ENCODE peak calls at places on chromosomes 3 and 15, in nine cellular contexts. One of them, this sample, is unnamed. For H3K4me1, the result is how much of the 10 kb centered on the place peaks cover.

GRCh38 chr15:67501836-67502461 is 19.0 kb upstream of the C15orf61 start:
- DNase-seq in PC-3: no peak
- DNase-seq in stomach: no peak
- DNase-seq in spleen: no peak
- DNase-seq in prostate gland: no peak
- DNase-seq in body of pancreas: no peak
- DNase-seq in IMR-90: no peak
- DNase-seq in suprapubic skin: no peak
- DNase-seq in ovary: no peak
- DNase-seq in this sample: no peak

GRCh38 chr15:79549196-79549595 is 117.1 kb downstream of the MINAR1 start:
- DNase-seq in PC-3: no peak
- DNase-seq in stomach: no peak
- DNase-seq in spleen: no peak
- DNase-seq in prostate gland: no peak
- DNase-seq in body of pancreas: no peak
- DNase-seq in IMR-90: no peak
- DNase-seq in suprapubic skin: no peak
- DNase-seq in ovary: no peak
- DNase-seq in this sample: no peak

GRCh38 chr3:48157950-48158376 is 30.3 kb downstream of the CDC25A start:
- DNase-seq in PC-3: peak
- DNase-seq in stomach: peak
- DNase-seq in spleen: peak
- DNase-seq in prostate gland: peak
- DNase-seq in body of pancreas: peak
- DNase-seq in IMR-90: peak
- DNase-seq in suprapubic skin: no peak
- DNase-seq in ovary: peak
- DNase-seq in this sample: peak

GRCh38 chr3:126349611-126350501 is 7.4 kb downstream of the KLF15 start:
- DNase-seq in PC-3: no peak
- DNase-seq in stomach: peak
- DNase-seq in spleen: peak
- DNase-seq in prostate gland: no peak
- DNase-seq in body of pancreas: peak
- DNase-seq in IMR-90: no peak
- DNase-seq in suprapubic skin: peak
- DNase-seq in ovary: no peak
- DNase-seq in this sample: no peak

GRCh38 chr15:58398053-58398452 is 33.7 kb upstream of the LIPC start:
- DNase-seq in PC-3: no peak
- DNase-seq in stomach: no peak
- DNase-seq in spleen: no peak
- DNase-seq in prostate gland: no peak
- DNase-seq in body of pancreas: no peak
- DNase-seq in IMR-90: no peak
- DNase-seq in suprapubic skin: no peak
- DNase-seq in ovary: no peak
- DNase-seq in this sample: no peak

GRCh38 chr15:52112203-52112750 is 298 bp downstream of the BCL2L10 start:
- DNase-seq in PC-3: no peak
- DNase-seq in stomach: peak
- DNase-seq in spleen: peak
- DNase-seq in prostate gland: peak
- DNase-seq in body of pancreas: no peak
- DNase-seq in IMR-90: no peak
- DNase-seq in suprapubic skin: no peak
- DNase-seq in ovary: peak
- DNase-seq in this sample: no peak

GRCh38 chr15:40308844-40309189 is 1.1 kb upstream of the PLCB2 start:
- DNase-seq in PC-3: no peak
- DNase-seq in stomach: no peak
- DNase-seq in spleen: peak
- DNase-seq in prostate gland: no peak
- DNase-seq in body of pancreas: peak
- DNase-seq in IMR-90: no peak
- DNase-seq in suprapubic skin: no peak
- DNase-seq in ovary: no peak
- DNase-seq in this sample: no peak

GRCh38 chr3:171459130-171459941 is 869 bp downstream of the TNIK start:
- DNase-seq in PC-3: peak
- DNase-seq in stomach: peak
- DNase-seq in spleen: peak
- DNase-seq in prostate gland: peak
- DNase-seq in body of pancreas: peak
- DNase-seq in IMR-90: peak
- DNase-seq in suprapubic skin: no peak
- DNase-seq in ovary: peak
- DNase-seq in this sample: peak

GRCh38 chr3:15325228-15325627 is 7.2 kb downstream of the SH3BP5 start:
- DNase-seq in PC-3: peak
- DNase-seq in stomach: no peak
- DNase-seq in spleen: no peak
- DNase-seq in prostate gland: no peak
- DNase-seq in body of pancreas: no peak
- DNase-seq in IMR-90: peak
- DNase-seq in suprapubic skin: no peak
- DNase-seq in ovary: peak
- DNase-seq in this sample: peak

GRCh38 chr3:42451546-42452230 is 41.3 kb upstream of the LYZL4 start:
- DNase-seq in PC-3: no peak
- DNase-seq in stomach: no peak
- DNase-seq in spleen: peak
- DNase-seq in prostate gland: no peak
- DNase-seq in body of pancreas: no peak
- DNase-seq in IMR-90: no peak
- DNase-seq in suprapubic skin: no peak
- DNase-seq in ovary: no peak
- DNase-seq in this sample: no peak

GRCh38 chr3:181558870-181559269 is 152.9 kb upstream of the SOX2 start:
- DNase-seq in PC-3: no peak
- DNase-seq in stomach: no peak
- DNase-seq in spleen: no peak
- DNase-seq in prostate gland: no peak
- DNase-seq in body of pancreas: no peak
- DNase-seq in IMR-90: no peak
- DNase-seq in suprapubic skin: no peak
- DNase-seq in ovary: no peak
- DNase-seq in this sample: peak

GRCh38 chr3:116280130-116280740 is 165.1 kb downstream of the LSAMP start:
- DNase-seq in PC-3: no peak
- DNase-seq in stomach: no peak
- DNase-seq in spleen: no peak
- DNase-seq in prostate gland: no peak
- DNase-seq in body of pancreas: no peak
- DNase-seq in IMR-90: no peak
- DNase-seq in suprapubic skin: no peak
- DNase-seq in ovary: no peak
- DNase-seq in this sample: no peak

GRCh38 chr3:155853214-155854146 is 747 bp downstream of the SLC33A1 start:
- DNase-seq in PC-3: peak
- DNase-seq in stomach: peak
- DNase-seq in spleen: peak
- DNase-seq in prostate gland: peak
- DNase-seq in body of pancreas: no peak
- DNase-seq in IMR-90: peak
- DNase-seq in suprapubic skin: peak
- DNase-seq in ovary: no peak
- DNase-seq in this sample: peak

DNA sequence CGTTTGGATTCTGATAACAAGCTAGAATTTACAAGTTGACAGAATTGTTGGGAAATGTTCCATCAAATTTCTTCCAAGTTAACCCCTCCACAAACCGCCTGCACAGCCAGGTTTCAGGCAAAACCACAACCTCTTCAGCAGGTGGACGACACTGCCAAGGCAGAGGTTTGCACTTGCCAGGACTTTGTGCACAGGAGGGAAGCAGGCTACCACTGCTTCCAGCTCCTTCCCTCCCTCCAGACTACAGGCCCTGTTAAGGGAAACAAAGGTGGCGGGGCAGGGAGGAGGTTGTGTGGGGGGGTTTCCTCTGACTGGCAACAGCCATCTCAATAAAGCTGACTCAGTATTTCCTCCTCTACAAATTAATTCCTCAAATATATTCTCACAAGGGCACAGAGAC is 42.2 kb downstream of the TBC1D2B start:
- DNase-seq in PC-3: no peak
- DNase-seq in stomach: peak
- DNase-seq in spleen: peak
- DNase-seq in prostate gland: peak
- DNase-seq in body of pancreas: peak
- DNase-seq in IMR-90: no peak
- DNase-seq in suprapubic skin: no peak
- DNase-seq in ovary: no peak
- DNase-seq in this sample: no peak
- H3K4me1 ChIP-seq in PC-3: under half
- H3K4me1 ChIP-seq in stomach: under half
- H3K4me1 ChIP-seq in spleen: half or more
- H3K4me1 ChIP-seq in prostate gland: under half
- H3K4me1 ChIP-seq in body of pancreas: under half
- H3K4me1 ChIP-seq in IMR-90: under half
- H3K4me1 ChIP-seq in suprapubic skin: half or more
- H3K4me1 ChIP-seq in ovary: under half
- H3K4me1 ChIP-seq in this sample: under half

DNA sequence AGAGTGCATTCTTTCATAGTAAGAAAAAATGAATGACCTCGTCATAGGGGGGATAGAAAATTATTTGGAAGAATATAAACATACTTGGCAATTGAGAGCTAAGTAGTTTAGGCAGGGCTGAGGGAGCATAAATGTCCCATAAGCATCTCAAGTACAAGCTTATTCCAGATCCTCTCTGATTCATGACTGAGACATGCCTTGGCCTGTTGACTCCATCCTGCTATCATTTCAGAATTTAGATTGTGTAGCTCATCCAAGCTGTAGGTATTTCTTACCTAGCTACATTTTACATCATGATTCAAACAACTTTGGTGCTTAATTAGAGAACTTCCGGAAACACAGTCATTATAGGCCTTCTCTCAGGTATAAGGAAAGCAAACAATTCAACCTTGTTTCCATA is 12.3 kb downstream of the POGLUT1 start:
- DNase-seq in PC-3: no peak
- DNase-seq in stomach: no peak
- DNase-seq in spleen: no peak
- DNase-seq in prostate gland: no peak
- DNase-seq in body of pancreas: no peak
- DNase-seq in IMR-90: peak
- DNase-seq in suprapubic skin: no peak
- DNase-seq in ovary: no peak
- DNase-seq in this sample: no peak
- H3K4me1 ChIP-seq in PC-3: under half
- H3K4me1 ChIP-seq in stomach: under half
- H3K4me1 ChIP-seq in spleen: under half
- H3K4me1 ChIP-seq in prostate gland: under half
- H3K4me1 ChIP-seq in body of pancreas: under half
- H3K4me1 ChIP-seq in IMR-90: under half
- H3K4me1 ChIP-seq in suprapubic skin: under half
- H3K4me1 ChIP-seq in ovary: under half
- H3K4me1 ChIP-seq in this sample: under half

GRCh38 chr15:73558529-73558928 is 74.7 kb downstream of the NPTN start:
- DNase-seq in PC-3: peak
- DNase-seq in stomach: no peak
- DNase-seq in spleen: no peak
- DNase-seq in prostate gland: no peak
- DNase-seq in body of pancreas: no peak
- DNase-seq in IMR-90: no peak
- DNase-seq in suprapubic skin: no peak
- DNase-seq in ovary: no peak
- DNase-seq in this sample: no peak
- H3K4me1 ChIP-seq in PC-3: under half
- H3K4me1 ChIP-seq in stomach: under half
- H3K4me1 ChIP-seq in spleen: under half
- H3K4me1 ChIP-seq in prostate gland: under half
- H3K4me1 ChIP-seq in body of pancreas: under half
- H3K4me1 ChIP-seq in IMR-90: under half
- H3K4me1 ChIP-seq in suprapubic skin: under half
- H3K4me1 ChIP-seq in ovary: under half
- H3K4me1 ChIP-seq in this sample: under half

GRCh38 chr15:63373330-63373729 is 8.3 kb downstream of the CA12 start:
- DNase-seq in PC-3: no peak
- DNase-seq in stomach: no peak
- DNase-seq in spleen: no peak
- DNase-seq in prostate gland: no peak
- DNase-seq in body of pancreas: no peak
- DNase-seq in IMR-90: no peak
- DNase-seq in suprapubic skin: no peak
- DNase-seq in ovary: no peak
- DNase-seq in this sample: no peak

GRCh38 chr15:63372753-63373152 is 8.9 kb downstream of the CA12 start:
- DNase-seq in PC-3: no peak
- DNase-seq in stomach: no peak
- DNase-seq in spleen: no peak
- DNase-seq in prostate gland: no peak
- DNase-seq in body of pancreas: no peak
- DNase-seq in IMR-90: peak
- DNase-seq in suprapubic skin: no peak
- DNase-seq in ovary: no peak
- DNase-seq in this sample: no peak

GRCh38 chr15:63370764-63371163 is 10.9 kb downstream of the CA12 start:
- DNase-seq in PC-3: no peak
- DNase-seq in stomach: no peak
- DNase-seq in spleen: no peak
- DNase-seq in prostate gland: no peak
- DNase-seq in body of pancreas: no peak
- DNase-seq in IMR-90: no peak
- DNase-seq in suprapubic skin: no peak
- DNase-seq in ovary: no peak
- DNase-seq in this sample: no peak

GRCh38 chr15:63371297-63371918 is 10.2 kb downstream of the CA12 start:
- DNase-seq in PC-3: no peak
- DNase-seq in stomach: no peak
- DNase-seq in spleen: no peak
- DNase-seq in prostate gland: no peak
- DNase-seq in body of pancreas: no peak
- DNase-seq in IMR-90: peak
- DNase-seq in suprapubic skin: no peak
- DNase-seq in ovary: no peak
- DNase-seq in this sample: no peak

DNA sequence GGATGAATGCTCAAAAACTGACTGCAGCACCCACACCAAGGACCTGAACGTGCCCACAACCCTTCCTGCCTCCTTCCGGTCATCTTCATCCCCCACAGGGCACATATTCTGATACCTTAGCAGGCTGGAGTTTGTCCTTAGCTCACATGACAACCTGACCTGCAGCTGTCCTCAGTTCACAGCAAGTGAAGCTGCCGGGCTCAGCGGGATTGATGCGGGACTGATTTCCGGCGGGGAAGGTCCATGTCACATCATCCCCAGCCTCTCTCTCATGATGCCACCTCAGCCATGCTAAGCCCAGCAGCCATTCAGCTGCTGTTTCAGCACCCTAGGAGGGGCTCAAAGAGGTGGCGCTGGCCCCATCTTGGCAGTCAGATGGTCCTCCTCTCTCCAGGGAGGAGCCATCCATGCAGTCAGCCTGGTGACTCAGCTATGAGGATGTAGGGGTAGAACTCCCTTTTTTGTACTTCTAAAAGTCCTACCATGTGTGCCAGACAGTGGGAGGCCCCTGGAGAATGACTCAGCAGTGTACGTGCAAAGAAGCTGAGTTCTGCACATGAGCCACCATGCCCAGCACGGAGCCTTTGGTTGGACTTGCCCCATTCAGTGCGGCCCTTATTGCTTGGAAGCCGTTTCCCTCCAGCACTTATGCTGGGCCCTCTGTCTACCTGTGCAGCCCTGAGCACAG is 9.5 kb downstream of the CA12 start:
- DNase-seq in PC-3: peak
- DNase-seq in stomach: no peak
- DNase-seq in spleen: no peak
- DNase-seq in prostate gland: no peak
- DNase-seq in body of pancreas: peak
- DNase-seq in IMR-90: peak
- DNase-seq in suprapubic skin: no peak
- DNase-seq in ovary: no peak
- DNase-seq in this sample: peak
- H3K4me1 ChIP-seq in PC-3: under half
- H3K4me1 ChIP-seq in stomach: under half
- H3K4me1 ChIP-seq in spleen: under half
- H3K4me1 ChIP-seq in prostate gland: under half
- H3K4me1 ChIP-seq in body of pancreas: half or more
- H3K4me1 ChIP-seq in IMR-90: under half
- H3K4me1 ChIP-seq in suprapubic skin: half or more
- H3K4me1 ChIP-seq in ovary: under half
- H3K4me1 ChIP-seq in this sample: under half